ENCODE peak calls at places on chromosomes 4 and X, in ten cellular contexts. One of them, this sample, is unnamed.
A peak's percentile ranks its signal among the peaks of the same experiment; 100 is the strongest.

GRCh38 chrX:24759786-24760185 is 66.1 kb downstream of the POLA1 start:
- DNase-seq in mammary epithelial cell: no peak
- DNase-seq in astrocyte of the spinal cord: no peak
- DNase-seq in CD8-positive, alpha-beta T cell: no peak
- DNase-seq in HL-60: no peak
- DNase-seq in activated B cell treated with CpG ODN at 0.5 μM for 24 hours: no peak
- DNase-seq in MM.1S: no peak
- DNase-seq in mucosa of descending colon: no peak
- DNase-seq in IMR-90: no peak
- DNase-seq in H9: no peak
- DNase-seq in this sample: no peak

GRCh38 chr4:41865981-41866798 is 69.0 kb upstream of the TMEM33 start:
- DNase-seq in mammary epithelial cell: no peak
- DNase-seq in astrocyte of the spinal cord: no peak
- DNase-seq in CD8-positive, alpha-beta T cell: no peak
- DNase-seq in HL-60: no peak
- DNase-seq in activated B cell treated with CpG ODN at 0.5 μM for 24 hours: no peak
- DNase-seq in MM.1S: no peak
- DNase-seq in mucosa of descending colon: no peak
- DNase-seq in IMR-90: no peak
- DNase-seq in H9: peak; percentile 37
- DNase-seq in this sample: no peak

GRCh38 chr4:76658231-76659102 is 223.4 kb downstream of the SHROOM3 start:
- DNase-seq in mammary epithelial cell: peak; percentile 62
- DNase-seq in astrocyte of the spinal cord: peak; percentile 88
- DNase-seq in CD8-positive, alpha-beta T cell: no peak
- DNase-seq in HL-60: no peak
- DNase-seq in activated B cell treated with CpG ODN at 0.5 μM for 24 hours: no peak
- DNase-seq in MM.1S: no peak
- DNase-seq in mucosa of descending colon: no peak
- DNase-seq in IMR-90: peak; percentile 86
- DNase-seq in H9: no peak
- DNase-seq in this sample: no peak

GRCh38 chr4:76712564-76712963 is 185.4 kb downstream of the SOWAHB start:
- DNase-seq in mammary epithelial cell: no peak
- DNase-seq in astrocyte of the spinal cord: no peak
- DNase-seq in CD8-positive, alpha-beta T cell: no peak
- DNase-seq in HL-60: no peak
- DNase-seq in activated B cell treated with CpG ODN at 0.5 μM for 24 hours: no peak
- DNase-seq in MM.1S: no peak
- DNase-seq in mucosa of descending colon: no peak
- DNase-seq in IMR-90: no peak
- DNase-seq in H9: no peak
- DNase-seq in this sample: no peak

GRCh38 chr4:73451404-73451803 is 15.4 kb downstream of the AFP start:
- DNase-seq in mammary epithelial cell: no peak
- DNase-seq in astrocyte of the spinal cord: peak; percentile 93
- DNase-seq in CD8-positive, alpha-beta T cell: no peak
- DNase-seq in HL-60: no peak
- DNase-seq in activated B cell treated with CpG ODN at 0.5 μM for 24 hours: no peak
- DNase-seq in MM.1S: no peak
- DNase-seq in mucosa of descending colon: no peak
- DNase-seq in IMR-90: peak; percentile 56
- DNase-seq in H9: peak; percentile 38
- DNase-seq in this sample: no peak

GRCh38 chr4:19382993-19383392 is 868.7 kb upstream of the SLIT2 start:
- DNase-seq in mammary epithelial cell: peak; percentile 4
- DNase-seq in astrocyte of the spinal cord: peak; percentile 29
- DNase-seq in CD8-positive, alpha-beta T cell: no peak
- DNase-seq in HL-60: no peak
- DNase-seq in activated B cell treated with CpG ODN at 0.5 μM for 24 hours: no peak
- DNase-seq in MM.1S: no peak
- DNase-seq in mucosa of descending colon: no peak
- DNase-seq in IMR-90: peak; percentile 37
- DNase-seq in H9: no peak
- DNase-seq in this sample: no peak

GRCh38 chrX:70260104-70260503 is at the start of gene P2RY4:
- DNase-seq in mammary epithelial cell: no peak
- DNase-seq in astrocyte of the spinal cord: no peak
- DNase-seq in CD8-positive, alpha-beta T cell: no peak
- DNase-seq in HL-60: no peak
- DNase-seq in activated B cell treated with CpG ODN at 0.5 μM for 24 hours: no peak
- DNase-seq in MM.1S: no peak
- DNase-seq in mucosa of descending colon: no peak
- DNase-seq in IMR-90: no peak
- DNase-seq in H9: no peak
- DNase-seq in this sample: no peak

GRCh38 chr4:146183209-146183608 is 7.7 kb downstream of the LSM6 start:
- DNase-seq in mammary epithelial cell: no peak
- DNase-seq in astrocyte of the spinal cord: no peak
- DNase-seq in CD8-positive, alpha-beta T cell: no peak
- DNase-seq in HL-60: no peak
- DNase-seq in activated B cell treated with CpG ODN at 0.5 μM for 24 hours: no peak
- DNase-seq in MM.1S: no peak
- DNase-seq in mucosa of descending colon: no peak
- DNase-seq in IMR-90: no peak
- DNase-seq in H9: no peak
- DNase-seq in this sample: no peak

GRCh38 chrX:25597561-25597960 is 540.6 kb upstream of the MAGEB18 start:
- DNase-seq in mammary epithelial cell: no peak
- DNase-seq in astrocyte of the spinal cord: peak; percentile 37
- DNase-seq in CD8-positive, alpha-beta T cell: no peak
- DNase-seq in HL-60: no peak
- DNase-seq in activated B cell treated with CpG ODN at 0.5 μM for 24 hours: no peak
- DNase-seq in MM.1S: no peak
- DNase-seq in mucosa of descending colon: no peak
- DNase-seq in IMR-90: no peak
- DNase-seq in H9: no peak
- DNase-seq in this sample: no peak

GRCh38 chr4:24179201-24179840 is 289.5 kb upstream of the PPARGC1A start:
- DNase-seq in mammary epithelial cell: no peak
- DNase-seq in astrocyte of the spinal cord: no peak
- DNase-seq in CD8-positive, alpha-beta T cell: no peak
- DNase-seq in HL-60: no peak
- DNase-seq in activated B cell treated with CpG ODN at 0.5 μM for 24 hours: no peak
- DNase-seq in MM.1S: peak; percentile 80
- DNase-seq in mucosa of descending colon: no peak
- DNase-seq in IMR-90: no peak
- DNase-seq in H9: no peak
- DNase-seq in this sample: no peak

GRCh38 chr4:175776217-175776616 is 35.8 kb downstream of the GPM6A start:
- DNase-seq in mammary epithelial cell: no peak
- DNase-seq in astrocyte of the spinal cord: peak; percentile 17
- DNase-seq in CD8-positive, alpha-beta T cell: no peak
- DNase-seq in HL-60: no peak
- DNase-seq in activated B cell treated with CpG ODN at 0.5 μM for 24 hours: no peak
- DNase-seq in MM.1S: no peak
- DNase-seq in mucosa of descending colon: no peak
- DNase-seq in IMR-90: no peak
- DNase-seq in H9: peak; percentile 73
- DNase-seq in this sample: no peak

GRCh38 chrX:10090319-10090718 is 66.5 kb upstream of the CLCN4 start:
- DNase-seq in mammary epithelial cell: no peak
- DNase-seq in astrocyte of the spinal cord: no peak
- DNase-seq in CD8-positive, alpha-beta T cell: no peak
- DNase-seq in HL-60: peak; percentile 1
- DNase-seq in activated B cell treated with CpG ODN at 0.5 μM for 24 hours: no peak
- DNase-seq in MM.1S: no peak
- DNase-seq in mucosa of descending colon: no peak
- DNase-seq in IMR-90: peak; percentile 28
- DNase-seq in H9: no peak
- DNase-seq in this sample: no peak

GRCh38 chrX:14027031-14027430 is 2.7 kb downstream of the GEMIN8 start:
- DNase-seq in mammary epithelial cell: peak; percentile 81
- DNase-seq in astrocyte of the spinal cord: peak; percentile 17
- DNase-seq in CD8-positive, alpha-beta T cell: no peak
- DNase-seq in HL-60: no peak
- DNase-seq in activated B cell treated with CpG ODN at 0.5 μM for 24 hours: no peak
- DNase-seq in MM.1S: no peak
- DNase-seq in mucosa of descending colon: no peak
- DNase-seq in IMR-90: peak; percentile 35
- DNase-seq in H9: no peak
- DNase-seq in this sample: no peak

GRCh38 chr4:140645614-140646412 is 77.1 kb upstream of the UCP1 start:
- DNase-seq in mammary epithelial cell: no peak
- DNase-seq in astrocyte of the spinal cord: no peak
- DNase-seq in CD8-positive, alpha-beta T cell: no peak
- DNase-seq in HL-60: no peak
- DNase-seq in activated B cell treated with CpG ODN at 0.5 μM for 24 hours: no peak
- DNase-seq in MM.1S: no peak
- DNase-seq in mucosa of descending colon: no peak
- DNase-seq in IMR-90: peak; percentile 18
- DNase-seq in H9: no peak
- DNase-seq in this sample: no peak

GRCh38 chr4:183158062-183158461 is 59.0 kb downstream of the WWC2 start:
- DNase-seq in mammary epithelial cell: no peak
- DNase-seq in astrocyte of the spinal cord: peak; percentile 56
- DNase-seq in CD8-positive, alpha-beta T cell: no peak
- DNase-seq in HL-60: no peak
- DNase-seq in activated B cell treated with CpG ODN at 0.5 μM for 24 hours: no peak
- DNase-seq in MM.1S: no peak
- DNase-seq in mucosa of descending colon: no peak
- DNase-seq in IMR-90: peak; percentile 90
- DNase-seq in H9: no peak
- DNase-seq in this sample: no peak

GRCh38 chr4:183153190-183153916 is 54.3 kb downstream of the WWC2 start:
- DNase-seq in mammary epithelial cell: no peak
- DNase-seq in astrocyte of the spinal cord: no peak
- DNase-seq in CD8-positive, alpha-beta T cell: no peak
- DNase-seq in HL-60: no peak
- DNase-seq in activated B cell treated with CpG ODN at 0.5 μM for 24 hours: no peak
- DNase-seq in MM.1S: no peak
- DNase-seq in mucosa of descending colon: no peak
- DNase-seq in IMR-90: no peak
- DNase-seq in H9: no peak
- DNase-seq in this sample: no peak

GRCh38 chr4:183155450-183156184 is 56.6 kb downstream of the WWC2 start:
- DNase-seq in mammary epithelial cell: no peak
- DNase-seq in astrocyte of the spinal cord: no peak
- DNase-seq in CD8-positive, alpha-beta T cell: no peak
- DNase-seq in HL-60: no peak
- DNase-seq in activated B cell treated with CpG ODN at 0.5 μM for 24 hours: no peak
- DNase-seq in MM.1S: no peak
- DNase-seq in mucosa of descending colon: no peak
- DNase-seq in IMR-90: no peak
- DNase-seq in H9: no peak
- DNase-seq in this sample: no peak

GRCh38 chr4:183154701-183155391 is 55.8 kb downstream of the WWC2 start:
- DNase-seq in mammary epithelial cell: no peak
- DNase-seq in astrocyte of the spinal cord: no peak
- DNase-seq in CD8-positive, alpha-beta T cell: no peak
- DNase-seq in HL-60: no peak
- DNase-seq in activated B cell treated with CpG ODN at 0.5 μM for 24 hours: no peak
- DNase-seq in MM.1S: no peak
- DNase-seq in mucosa of descending colon: no peak
- DNase-seq in IMR-90: peak; percentile 24
- DNase-seq in H9: no peak
- DNase-seq in this sample: no peak

DNA sequence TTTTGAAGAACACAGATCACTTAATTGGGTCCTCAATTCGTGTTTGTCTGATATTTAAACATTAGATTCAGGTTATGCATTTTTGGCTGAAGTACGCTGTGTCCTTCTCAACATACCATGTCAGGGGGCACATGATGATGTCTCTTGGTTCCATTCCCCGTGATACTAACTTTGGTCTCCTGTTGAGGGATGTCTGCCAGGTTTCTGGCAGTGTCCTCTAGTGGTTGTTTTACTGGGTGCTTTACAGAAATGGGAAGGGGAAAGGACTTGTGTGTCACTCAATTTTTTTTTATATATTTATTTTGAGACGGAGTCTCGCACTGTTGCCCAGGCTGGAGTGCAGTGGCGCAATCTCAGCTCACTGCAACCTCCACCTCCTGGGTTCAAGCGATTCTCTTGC is 58.2 kb downstream of the WWC2 start:
- DNase-seq in mammary epithelial cell: no peak
- DNase-seq in astrocyte of the spinal cord: no peak
- DNase-seq in CD8-positive, alpha-beta T cell: no peak
- DNase-seq in HL-60: no peak
- DNase-seq in activated B cell treated with CpG ODN at 0.5 μM for 24 hours: no peak
- DNase-seq in MM.1S: no peak
- DNase-seq in mucosa of descending colon: no peak
- DNase-seq in IMR-90: no peak
- DNase-seq in H9: no peak
- DNase-seq in this sample: no peak
- TF ChIP-seq CTCF in mammary epithelial cell: no peak
- TF ChIP-seq CTCF in astrocyte of the spinal cord: peak; percentile 10
- TF ChIP-seq CTCF in CD8-positive, alpha-beta T cell: no peak
- TF ChIP-seq CTCF in HL-60: no peak
- TF ChIP-seq CTCF in activated B cell treated with CpG ODN at 0.5 μM for 24 hours: no peak
- TF ChIP-seq CTCF in MM.1S: no peak
- TF ChIP-seq CTCF in mucosa of descending colon: no peak
- TF ChIP-seq CTCF in IMR-90: peak; percentile 7
- TF ChIP-seq CTCF in H9: peak; percentile 43
- TF ChIP-seq CTCF in this sample: peak; percentile 6

DNA sequence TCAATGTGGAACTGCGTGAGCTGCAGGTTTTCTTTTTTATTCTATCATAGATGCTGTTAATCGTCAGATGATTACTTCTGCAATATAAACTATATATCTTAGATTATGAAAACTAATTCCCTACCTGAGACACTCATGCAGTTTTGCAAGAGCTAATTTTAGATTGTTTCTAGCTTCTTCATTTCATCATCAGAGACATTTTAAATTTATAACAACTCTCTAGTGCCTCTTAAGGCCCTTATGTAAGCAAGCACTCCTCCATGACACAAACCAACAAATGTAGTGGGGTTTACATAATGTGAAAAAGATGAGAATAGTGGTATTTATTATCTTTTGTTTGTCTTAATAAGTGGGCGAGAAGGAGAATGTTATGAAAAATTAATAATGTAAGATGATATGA is 170.2 kb upstream of the ETNPPL start:
- DNase-seq in mammary epithelial cell: no peak
- DNase-seq in astrocyte of the spinal cord: no peak
- DNase-seq in CD8-positive, alpha-beta T cell: no peak
- DNase-seq in HL-60: no peak
- DNase-seq in activated B cell treated with CpG ODN at 0.5 μM for 24 hours: no peak
- DNase-seq in MM.1S: no peak
- DNase-seq in mucosa of descending colon: no peak
- DNase-seq in IMR-90: no peak
- DNase-seq in H9: no peak
- DNase-seq in this sample: no peak
- TF ChIP-seq CTCF in mammary epithelial cell: no peak
- TF ChIP-seq CTCF in astrocyte of the spinal cord: no peak
- TF ChIP-seq CTCF in CD8-positive, alpha-beta T cell: no peak
- TF ChIP-seq CTCF in HL-60: no peak
- TF ChIP-seq CTCF in activated B cell treated with CpG ODN at 0.5 μM for 24 hours: no peak
- TF ChIP-seq CTCF in MM.1S: no peak
- TF ChIP-seq CTCF in mucosa of descending colon: no peak
- TF ChIP-seq CTCF in IMR-90: no peak
- TF ChIP-seq CTCF in H9: no peak
- TF ChIP-seq CTCF in this sample: no peak

GRCh38 chrX:1181131-1181530 is 31.3 kb downstream of the CRLF2 start:
- DNase-seq in mammary epithelial cell: no peak
- DNase-seq in astrocyte of the spinal cord: no peak
- DNase-seq in CD8-positive, alpha-beta T cell: no peak
- DNase-seq in HL-60: no peak
- DNase-seq in activated B cell treated with CpG ODN at 0.5 μM for 24 hours: no peak
- DNase-seq in MM.1S: no peak
- DNase-seq in mucosa of descending colon: no peak
- DNase-seq in IMR-90: no peak
- DNase-seq in H9: no peak
- DNase-seq in this sample: no peak
- TF ChIP-seq CTCF in mammary epithelial cell: no peak
- TF ChIP-seq CTCF in astrocyte of the spinal cord: no peak
- TF ChIP-seq CTCF in CD8-positive, alpha-beta T cell: no peak
- TF ChIP-seq CTCF in HL-60: no peak
- TF ChIP-seq CTCF in activated B cell treated with CpG ODN at 0.5 μM for 24 hours: no peak
- TF ChIP-seq CTCF in MM.1S: no peak
- TF ChIP-seq CTCF in mucosa of descending colon: no peak
- TF ChIP-seq CTCF in IMR-90: no peak
- TF ChIP-seq CTCF in H9: no peak
- TF ChIP-seq CTCF in this sample: no peak

GRCh38 chr4:83753260-83753659 is 217.4 kb downstream of the GPAT3 start:
- DNase-seq in mammary epithelial cell: no peak
- DNase-seq in astrocyte of the spinal cord: no peak
- DNase-seq in CD8-positive, alpha-beta T cell: no peak
- DNase-seq in HL-60: no peak
- DNase-seq in activated B cell treated with CpG ODN at 0.5 μM for 24 hours: no peak
- DNase-seq in MM.1S: no peak
- DNase-seq in mucosa of descending colon: no peak
- DNase-seq in IMR-90: no peak
- DNase-seq in H9: no peak
- DNase-seq in this sample: no peak
- TF ChIP-seq CTCF in mammary epithelial cell: no peak
- TF ChIP-seq CTCF in astrocyte of the spinal cord: peak; percentile 15
- TF ChIP-seq CTCF in CD8-positive, alpha-beta T cell: no peak
- TF ChIP-seq CTCF in HL-60: no peak
- TF ChIP-seq CTCF in activated B cell treated with CpG ODN at 0.5 μM for 24 hours: no peak
- TF ChIP-seq CTCF in MM.1S: no peak
- TF ChIP-seq CTCF in mucosa of descending colon: no peak
- TF ChIP-seq CTCF in IMR-90: peak; percentile 14
- TF ChIP-seq CTCF in H9: peak; percentile 63
- TF ChIP-seq CTCF in this sample: no peak

This sample was measured in progenitor cell of endocrine pancreas.